ENCODE peak calls at places on chromosomes 3 and 15, in eight cellular contexts. One of them, this sample, is unnamed.

GRCh38 chr3:197750863-197751737 is 1.4 kb downstream of the FYTTD1 start:
- DNase-seq in endothelial cell of umbilical vein: peak
- DNase-seq in K562: peak
- DNase-seq in HL-60: peak
- DNase-seq in GM12878: no peak
- DNase-seq in stomach: peak
- DNase-seq in SK-N-SH: peak
- DNase-seq in breast epithelium: no peak
- DNase-seq in this sample: no peak

GRCh38 chr15:43469867-43470266 is 23.1 kb downstream of the TP53BP1 start:
- DNase-seq in endothelial cell of umbilical vein: no peak
- DNase-seq in SK-N-SH: no peak
- DNase-seq in stomach: no peak
- DNase-seq in GM12878: no peak
- DNase-seq in HL-60: no peak
- DNase-seq in breast epithelium: no peak
- DNase-seq in K562: peak
- DNase-seq in this sample: no peak

GRCh38 chr3:125556314-125556713 is 36.3 kb upstream of the SNX4 start:
- DNase-seq in endothelial cell of umbilical vein: no peak
- DNase-seq in K562: no peak
- DNase-seq in GM12878: no peak
- DNase-seq in HL-60: no peak
- DNase-seq in stomach: no peak
- DNase-seq in SK-N-SH: no peak
- DNase-seq in breast epithelium: no peak
- DNase-seq in this sample: no peak

GRCh38 chr3:42300013-42300412 is 34.0 kb upstream of the CCK start:
- DNase-seq in SK-N-SH: no peak
- DNase-seq in K562: peak
- DNase-seq in stomach: no peak
- DNase-seq in HL-60: no peak
- DNase-seq in breast epithelium: no peak
- DNase-seq in GM12878: no peak
- DNase-seq in endothelial cell of umbilical vein: peak
- DNase-seq in this sample: no peak

GRCh38 chr15:43239732-43240491 is 19.1 kb upstream of the EPB42 start:
- DNase-seq in SK-N-SH: no peak
- DNase-seq in GM12878: no peak
- DNase-seq in K562: peak
- DNase-seq in breast epithelium: no peak
- DNase-seq in endothelial cell of umbilical vein: no peak
- DNase-seq in stomach: no peak
- DNase-seq in HL-60: peak
- DNase-seq in this sample: no peak

GRCh38 chr3:24943961-24944360 is 449.3 kb upstream of the THRB start:
- DNase-seq in breast epithelium: no peak
- DNase-seq in K562: no peak
- DNase-seq in stomach: no peak
- DNase-seq in SK-N-SH: no peak
- DNase-seq in GM12878: no peak
- DNase-seq in endothelial cell of umbilical vein: no peak
- DNase-seq in HL-60: no peak
- DNase-seq in this sample: no peak

GRCh38 chr3:36729204-36730056 is 34.9 kb downstream of the DCLK3 start:
- DNase-seq in stomach: no peak
- DNase-seq in K562: peak
- DNase-seq in GM12878: no peak
- DNase-seq in HL-60: no peak
- DNase-seq in endothelial cell of umbilical vein: peak
- DNase-seq in SK-N-SH: peak
- DNase-seq in breast epithelium: no peak
- DNase-seq in this sample: peak

GRCh38 chr15:75182187-75183131 is 19.2 kb upstream of the C15orf39 start:
- DNase-seq in HL-60: no peak
- DNase-seq in stomach: no peak
- DNase-seq in K562: no peak
- DNase-seq in GM12878: no peak
- DNase-seq in breast epithelium: no peak
- DNase-seq in SK-N-SH: no peak
- DNase-seq in endothelial cell of umbilical vein: no peak
- DNase-seq in this sample: no peak

GRCh38 chr15:92819312-92820232 is 80.6 kb upstream of the CHD2 start:
- DNase-seq in breast epithelium: no peak
- DNase-seq in K562: peak
- DNase-seq in stomach: no peak
- DNase-seq in endothelial cell of umbilical vein: peak
- DNase-seq in SK-N-SH: peak
- DNase-seq in GM12878: no peak
- DNase-seq in HL-60: no peak
- DNase-seq in this sample: no peak

GRCh38 chr3:114454592-114455251 is 160.9 kb downstream of the TIGIT start:
- DNase-seq in endothelial cell of umbilical vein: peak
- DNase-seq in stomach: no peak
- DNase-seq in breast epithelium: no peak
- DNase-seq in GM12878: no peak
- DNase-seq in K562: no peak
- DNase-seq in HL-60: no peak
- DNase-seq in SK-N-SH: peak
- DNase-seq in this sample: no peak

GRCh38 chr3:49636883-49637609 is 37.1 kb upstream of the APEH start:
- DNase-seq in K562: no peak
- DNase-seq in SK-N-SH: no peak
- DNase-seq in endothelial cell of umbilical vein: no peak
- DNase-seq in HL-60: no peak
- DNase-seq in stomach: no peak
- DNase-seq in GM12878: no peak
- DNase-seq in breast epithelium: no peak
- DNase-seq in this sample: no peak

GRCh38 chr15:60589728-60590127 is 110.8 kb upstream of the ICE2 start:
- DNase-seq in HL-60: no peak
- DNase-seq in K562: no peak
- DNase-seq in breast epithelium: no peak
- DNase-seq in endothelial cell of umbilical vein: no peak
- DNase-seq in SK-N-SH: no peak
- DNase-seq in stomach: no peak
- DNase-seq in GM12878: no peak
- DNase-seq in this sample: no peak

GRCh38 chr15:87661481-87661880 is 595.1 kb downstream of the NTRK3 start:
- DNase-seq in endothelial cell of umbilical vein: no peak
- DNase-seq in K562: no peak
- DNase-seq in SK-N-SH: no peak
- DNase-seq in breast epithelium: no peak
- DNase-seq in GM12878: no peak
- DNase-seq in HL-60: no peak
- DNase-seq in stomach: no peak
- DNase-seq in this sample: no peak

GRCh38 chr15:71221417-71221816 is 106.1 kb downstream of the THSD4 start:
- DNase-seq in endothelial cell of umbilical vein: no peak
- DNase-seq in GM12878: no peak
- DNase-seq in HL-60: no peak
- DNase-seq in breast epithelium: no peak
- DNase-seq in K562: no peak
- DNase-seq in stomach: no peak
- DNase-seq in SK-N-SH: no peak
- DNase-seq in this sample: no peak

GRCh38 chr15:40770147-40770721 is 454 bp downstream of the C15orf62 start:
- DNase-seq in GM12878: no peak
- DNase-seq in K562: no peak
- DNase-seq in endothelial cell of umbilical vein: no peak
- DNase-seq in SK-N-SH: peak
- DNase-seq in stomach: peak
- DNase-seq in breast epithelium: no peak
- DNase-seq in HL-60: no peak
- DNase-seq in this sample: no peak

GRCh38 chr3:129892857-129893615 is 475 bp downstream of the TMCC1 start:
- DNase-seq in stomach: no peak
- DNase-seq in endothelial cell of umbilical vein: peak
- DNase-seq in breast epithelium: peak
- DNase-seq in HL-60: no peak
- DNase-seq in SK-N-SH: peak
- DNase-seq in GM12878: peak
- DNase-seq in K562: peak
- DNase-seq in this sample: no peak

GRCh38 chr3:16073218-16073617 is 101.3 kb upstream of the GALNT15 start:
- DNase-seq in K562: no peak
- DNase-seq in breast epithelium: no peak
- DNase-seq in GM12878: no peak
- DNase-seq in HL-60: no peak
- DNase-seq in SK-N-SH: no peak
- DNase-seq in endothelial cell of umbilical vein: no peak
- DNase-seq in stomach: no peak
- DNase-seq in this sample: no peak

GRCh38 chr15:67769468-67770097 is 55.7 kb upstream of the SKOR1 start:
- DNase-seq in stomach: no peak
- DNase-seq in SK-N-SH: no peak
- DNase-seq in endothelial cell of umbilical vein: no peak
- DNase-seq in GM12878: no peak
- DNase-seq in breast epithelium: no peak
- DNase-seq in K562: no peak
- DNase-seq in HL-60: no peak
- DNase-seq in this sample: no peak

GRCh38 chr3:36212291-36212690 is 168.0 kb upstream of the STAC start:
- DNase-seq in SK-N-SH: no peak
- DNase-seq in stomach: no peak
- DNase-seq in breast epithelium: no peak
- DNase-seq in endothelial cell of umbilical vein: no peak
- DNase-seq in GM12878: no peak
- DNase-seq in HL-60: no peak
- DNase-seq in K562: no peak
- DNase-seq in this sample: no peak

DNA sequence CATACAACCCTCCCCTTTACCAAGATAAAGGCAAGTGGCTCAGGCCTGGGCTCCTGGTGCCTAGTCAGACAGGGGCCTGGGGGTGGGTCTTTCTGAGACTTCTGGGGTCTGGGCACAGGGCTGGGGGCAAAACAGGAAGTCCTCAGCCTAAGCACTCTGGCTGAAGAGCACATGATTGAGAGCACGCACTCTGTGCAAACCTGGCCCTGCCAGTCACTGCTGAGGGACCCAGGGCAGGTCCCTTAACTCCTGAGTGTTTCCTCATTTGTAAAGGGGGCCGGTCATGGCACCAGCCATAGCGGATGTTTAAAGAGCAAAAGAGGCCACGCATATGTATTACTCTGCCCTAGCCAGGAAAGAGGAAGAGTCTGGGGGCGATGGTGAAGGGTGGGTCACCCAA is 16.0 kb downstream of the TKT start:
- DNase-seq in GM12878: no peak
- DNase-seq in breast epithelium: no peak
- DNase-seq in stomach: no peak
- DNase-seq in HL-60: no peak
- DNase-seq in SK-N-SH: no peak
- DNase-seq in endothelial cell of umbilical vein: no peak
- DNase-seq in K562: no peak
- DNase-seq in this sample: no peak
- TF ChIP-seq POLR2AphosphoS5 in GM12878: no peak
- TF ChIP-seq POLR2AphosphoS5 in breast epithelium: no peak
- TF ChIP-seq POLR2AphosphoS5 in stomach: no peak
- TF ChIP-seq POLR2AphosphoS5 in HL-60: peak
- TF ChIP-seq POLR2AphosphoS5 in SK-N-SH: no peak
- TF ChIP-seq POLR2AphosphoS5 in endothelial cell of umbilical vein: no peak
- TF ChIP-seq POLR2AphosphoS5 in K562: no peak
- TF ChIP-seq POLR2AphosphoS5 in this sample: no peak

GRCh38 chr3:76352848-76353130 is 567.4 kb upstream of the ZNF717 start:
- DNase-seq in GM12878: no peak
- DNase-seq in K562: no peak
- DNase-seq in SK-N-SH: no peak
- DNase-seq in HL-60: no peak
- DNase-seq in breast epithelium: no peak
- DNase-seq in endothelial cell of umbilical vein: no peak
- DNase-seq in stomach: no peak
- DNase-seq in this sample: no peak
- H3K4me3 ChIP-seq in GM12878: no peak
- H3K4me3 ChIP-seq in K562: no peak
- H3K4me3 ChIP-seq in SK-N-SH: no peak
- H3K4me3 ChIP-seq in HL-60: no peak
- H3K4me3 ChIP-seq in breast epithelium: no peak
- H3K4me3 ChIP-seq in endothelial cell of umbilical vein: no peak
- H3K4me3 ChIP-seq in stomach: no peak
- H3K4me3 ChIP-seq in this sample: no peak

GRCh38 chr15:62389887-62390792 is 225.1 kb upstream of the C2CD4B start:
- DNase-seq in HL-60: peak
- DNase-seq in stomach: peak
- DNase-seq in breast epithelium: peak
- DNase-seq in K562: peak
- DNase-seq in endothelial cell of umbilical vein: peak
- DNase-seq in SK-N-SH: peak
- DNase-seq in GM12878: no peak
- DNase-seq in this sample: no peak
- TF ChIP-seq POLR2AphosphoS5 in HL-60: peak
- TF ChIP-seq POLR2AphosphoS5 in stomach: peak
- TF ChIP-seq POLR2AphosphoS5 in breast epithelium: peak
- TF ChIP-seq POLR2AphosphoS5 in K562: peak
- TF ChIP-seq POLR2AphosphoS5 in endothelial cell of umbilical vein: peak
- TF ChIP-seq POLR2AphosphoS5 in SK-N-SH: peak
- TF ChIP-seq POLR2AphosphoS5 in GM12878: peak
- TF ChIP-seq POLR2AphosphoS5 in this sample: peak

GRCh38 chr15:88769161-88769971 is 33.9 kb upstream of the ACAN start:
- DNase-seq in GM12878: no peak
- DNase-seq in K562: no peak
- DNase-seq in SK-N-SH: peak
- DNase-seq in breast epithelium: no peak
- DNase-seq in stomach: no peak
- DNase-seq in endothelial cell of umbilical vein: no peak
- DNase-seq in HL-60: no peak
- DNase-seq in this sample: no peak
- H3K4me3 ChIP-seq in GM12878: no peak
- H3K4me3 ChIP-seq in K562: no peak
- H3K4me3 ChIP-seq in SK-N-SH: no peak
- H3K4me3 ChIP-seq in breast epithelium: no peak
- H3K4me3 ChIP-seq in stomach: no peak
- H3K4me3 ChIP-seq in endothelial cell of umbilical vein: no peak
- H3K4me3 ChIP-seq in HL-60: no peak
- H3K4me3 ChIP-seq in this sample: no peak

DNA sequence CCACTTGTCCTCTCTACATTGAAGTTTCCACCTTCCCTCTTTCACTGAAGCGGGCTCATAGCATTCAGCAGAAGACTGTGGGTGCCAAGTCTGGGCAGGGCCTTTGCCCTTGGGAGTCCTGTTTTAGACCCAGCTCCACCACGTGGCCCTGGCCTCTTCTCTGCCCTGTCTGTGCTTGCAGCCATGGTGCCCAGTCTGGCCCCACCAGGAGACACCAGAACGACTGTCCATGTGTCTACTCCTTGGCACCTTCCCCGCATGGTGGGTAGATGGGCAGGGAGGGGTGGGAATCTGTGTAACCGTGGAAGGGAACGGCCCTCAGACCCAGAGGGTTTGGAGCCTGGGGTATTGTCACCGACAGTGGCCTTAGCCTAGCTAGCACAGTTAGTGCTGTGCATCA is 17.9 kb upstream of the EMC3 start:
- DNase-seq in K562: no peak
- DNase-seq in HL-60: no peak
- DNase-seq in stomach: no peak
- DNase-seq in SK-N-SH: no peak
- DNase-seq in GM12878: no peak
- DNase-seq in breast epithelium: no peak
- DNase-seq in endothelial cell of umbilical vein: no peak
- DNase-seq in this sample: no peak
- TF ChIP-seq POLR2AphosphoS5 in K562: no peak
- TF ChIP-seq POLR2AphosphoS5 in HL-60: no peak
- TF ChIP-seq POLR2AphosphoS5 in stomach: no peak
- TF ChIP-seq POLR2AphosphoS5 in SK-N-SH: no peak
- TF ChIP-seq POLR2AphosphoS5 in GM12878: no peak
- TF ChIP-seq POLR2AphosphoS5 in breast epithelium: no peak
- TF ChIP-seq POLR2AphosphoS5 in endothelial cell of umbilical vein: no peak
- TF ChIP-seq POLR2AphosphoS5 in this sample: no peak